ENCODE peak calls at places on chromosomes 13 and 19, in four cellular contexts. R is body of pancreas, V is endothelial cell of umbilical vein, T is A549. A is an unnamed sample.

GRCh38 chr19:32971012-32971595 is 654 bp downstream of the CEP89 start:
- DNase-seq in R (no peak), V (no peak), T (no peak), A (no peak)

GRCh38 chr19:51368366-51369282 is at the start of gene CLDND2:
- DNase-seq in R (no peak), V (no peak), T (no peak), A (no peak)

GRCh38 chr19:38433268-38433733 is at the start of gene RYR1:
- DNase-seq in R (peak; percentile 38), V (no peak), T (peak; percentile 95), A (peak; percentile 40)

GRCh38 chr13:99059498-99060070 is 81.7 kb upstream of the DOCK9 start:
- DNase-seq in R (no peak), V (no peak), T (no peak), A (no peak)

GRCh38 chr13:64417609-64418008 is 2812.5 kb downstream of the PCDH9 start:
- DNase-seq in R (no peak), V (no peak), T (no peak), A (no peak)

GRCh38 chr13:29849731-29850212 is 645 bp downstream of the UBL3 start:
- DNase-seq in R (peak; percentile 79), V (peak; percentile 73), T (peak; percentile 32), A (peak; percentile 69)

GRCh38 chr13:98451676-98452105 is 125.2 kb downstream of the STK24 start:
- DNase-seq in R (peak; percentile 47), V (no peak), T (no peak), A (no peak)

GRCh38 chr13:40662866-40663265 is 3.6 kb downstream of the FOXO1 start:
- DNase-seq in R (no peak), V (peak; percentile 45), T (no peak), A (no peak)

GRCh38 chr13:27403252-27403678 is 21.2 kb upstream of the GTF3A start:
- DNase-seq in R (peak; percentile 29), V (no peak), T (no peak), A (no peak)

GRCh38 chr13:30841161-30841560 is 64.9 kb upstream of the MEDAG start:
- DNase-seq in R (no peak), V (no peak), T (no peak), A (no peak)

GRCh38 chr19:4676955-4677731 is 7.0 kb upstream of the MYDGF start:
- DNase-seq in R (peak; percentile 62), V (peak; percentile 18), T (no peak), A (peak; percentile 34)

GRCh38 chr19:38831142-38831605 is 420 bp downstream of the ECH1 start:
- DNase-seq in R (peak; percentile 87), V (peak; percentile 64), T (peak; percentile 73), A (peak; percentile 84)

GRCh38 chr19:42360787-42361544 is 29.1 kb downstream of the CNFN start:
- DNase-seq in R (no peak), V (no peak), T (no peak), A (no peak)

GRCh38 chr19:29670255-29670654 is 5.0 kb downstream of the PLEKHF1 start:
- DNase-seq in R (no peak), V (no peak), T (no peak), A (no peak)

GRCh38 chr19:35549174-35549788 is 3.9 kb downstream of the TMEM147 start:
- DNase-seq in R (peak; percentile 78), V (peak; percentile 48), T (peak; percentile 96), A (peak; percentile 56)

GRCh38 chr13:24540236-24541126 is 27.9 kb upstream of the PARP4 start:
- DNase-seq in R (no peak), V (peak; percentile 13), T (peak; percentile 10), A (no peak)

GRCh38 chr19:33551676-33552075 is 30.1 kb upstream of the PEPD start:
- DNase-seq in R (no peak), V (no peak), T (no peak), A (no peak)

DNA sequence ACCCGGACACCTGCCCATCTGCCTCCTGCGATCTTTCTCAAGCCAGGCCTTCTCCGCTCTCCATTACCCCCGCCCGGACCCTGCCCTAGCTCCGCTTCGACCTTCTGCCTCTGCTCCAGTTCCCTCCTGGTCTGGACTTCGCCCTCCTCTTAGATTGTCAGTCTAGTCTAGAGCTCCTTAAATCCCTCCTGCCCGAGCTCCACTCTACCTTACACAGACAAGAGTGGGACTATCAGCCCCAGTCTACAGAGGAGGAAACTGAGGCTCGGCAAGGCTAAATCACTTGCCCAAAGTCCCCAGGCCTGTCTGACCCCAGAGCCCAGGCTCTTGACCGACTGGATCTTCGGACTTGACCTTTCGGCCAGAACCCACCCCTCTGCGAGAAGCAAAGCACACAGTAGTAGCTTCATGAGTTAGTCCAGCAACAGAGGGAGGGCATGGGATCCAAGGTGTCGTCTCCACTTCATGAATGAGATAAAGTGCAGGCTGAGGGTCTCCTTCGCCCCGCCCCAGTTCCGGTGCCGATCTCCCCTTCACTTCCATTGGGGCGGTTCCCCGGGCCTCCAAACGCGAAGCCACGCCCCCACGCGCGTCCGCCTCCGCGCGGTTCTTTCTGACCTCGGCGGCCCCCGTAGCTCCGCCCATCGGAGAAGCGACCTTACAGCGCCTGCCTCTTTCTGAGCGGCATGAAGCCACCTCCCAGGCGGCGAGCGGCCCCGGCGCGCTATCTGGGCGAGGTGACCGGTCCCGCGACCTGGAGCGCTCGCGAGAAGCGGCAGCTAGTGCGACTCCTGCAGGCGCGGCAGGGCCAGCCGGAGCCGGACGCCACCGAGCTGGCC is at the start of gene SNAPC2:
- DNase-seq in R (peak; percentile 98), V (peak; percentile 94), T (peak; percentile 60), A (peak; percentile 98)
- TF ChIP-seq POLR2A in R (no peak), V (peak; percentile 68), T (peak; percentile 51), A (peak; percentile 36)

DNA sequence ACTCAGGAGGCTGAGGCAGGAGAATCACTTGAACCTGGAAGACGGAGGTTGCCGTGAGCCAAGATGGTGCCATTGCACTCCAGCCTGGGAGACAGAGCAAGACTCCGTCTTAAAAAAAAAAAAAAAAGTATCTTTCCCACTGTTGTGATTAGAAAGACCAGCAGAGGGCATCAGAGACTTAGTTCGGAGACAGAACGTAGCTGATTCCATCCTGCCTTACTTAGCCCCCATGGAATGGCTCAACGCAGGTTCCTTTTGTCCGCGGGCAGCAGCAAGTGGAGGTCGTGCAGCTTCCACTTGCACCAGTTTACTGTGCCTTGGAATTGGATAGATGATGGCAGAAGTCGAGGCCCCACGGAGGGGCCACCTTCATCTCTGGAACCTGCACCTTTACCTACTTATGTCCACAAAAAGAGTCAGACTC is 8.1 kb downstream of the TIMM29 start:
- DNase-seq in R (peak; percentile 68), V (peak; percentile 86), T (peak; percentile 56), A (peak; percentile 40)
- TF ChIP-seq CTCF in R (peak; percentile 83), V (peak; percentile 49), T (peak; percentile 55), A (peak; percentile 78)

DNA sequence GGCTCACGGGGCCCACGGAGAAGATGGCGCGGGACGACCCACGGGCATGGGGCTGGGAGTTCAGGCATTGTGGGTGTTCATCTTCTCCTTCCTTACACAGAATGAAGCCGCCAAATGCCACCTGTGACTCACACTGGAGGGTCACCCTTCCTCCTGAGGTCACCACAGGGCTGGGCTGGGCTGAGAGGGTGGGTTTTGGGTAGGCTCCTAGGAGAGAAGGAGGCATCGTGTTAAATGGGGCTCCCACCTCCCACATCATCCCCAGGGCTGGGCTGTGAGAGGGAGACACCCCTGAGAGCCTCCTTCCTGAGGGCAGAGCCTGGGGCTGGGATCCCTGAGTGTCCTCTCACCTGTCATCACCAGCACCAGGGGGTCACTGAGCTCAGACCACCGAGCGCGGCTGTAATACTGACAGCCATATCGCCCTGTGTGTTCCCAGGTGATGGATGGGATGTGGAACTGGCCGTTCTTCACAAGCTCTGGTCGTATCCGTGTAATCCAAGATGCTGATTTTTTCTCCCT is 1.4 kb downstream of the LILRB2 start:
- DNase-seq in R (no peak), V (no peak), T (no peak), A (no peak)
- TF ChIP-seq POLR2A in R (no peak), V (no peak), T (no peak), A (no peak)

DNA sequence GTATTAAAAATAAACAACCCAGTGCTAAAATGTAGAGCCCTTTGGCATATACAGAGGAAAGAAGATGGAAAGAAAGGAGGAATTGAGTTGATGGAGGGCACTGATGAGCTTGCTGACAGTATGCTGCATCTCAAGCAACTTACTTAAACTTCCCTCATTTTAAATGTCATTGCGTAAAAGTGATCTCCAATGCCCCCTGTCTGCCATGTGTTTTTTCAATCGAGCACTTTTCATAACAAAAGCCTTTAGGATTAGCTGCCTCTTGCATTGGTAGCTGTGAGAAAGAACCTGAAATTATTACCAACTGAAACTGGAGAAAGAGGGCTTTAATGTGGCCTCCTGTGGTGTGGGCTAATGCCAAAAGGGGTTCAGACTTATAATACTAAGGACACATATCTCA is 541.6 kb downstream of the SUCLA2 start:
- DNase-seq in R (no peak), V (no peak), T (no peak), A (no peak)
- TF ChIP-seq CTCF in R (peak; percentile 27), V (no peak), T (no peak), A (no peak)

DNA sequence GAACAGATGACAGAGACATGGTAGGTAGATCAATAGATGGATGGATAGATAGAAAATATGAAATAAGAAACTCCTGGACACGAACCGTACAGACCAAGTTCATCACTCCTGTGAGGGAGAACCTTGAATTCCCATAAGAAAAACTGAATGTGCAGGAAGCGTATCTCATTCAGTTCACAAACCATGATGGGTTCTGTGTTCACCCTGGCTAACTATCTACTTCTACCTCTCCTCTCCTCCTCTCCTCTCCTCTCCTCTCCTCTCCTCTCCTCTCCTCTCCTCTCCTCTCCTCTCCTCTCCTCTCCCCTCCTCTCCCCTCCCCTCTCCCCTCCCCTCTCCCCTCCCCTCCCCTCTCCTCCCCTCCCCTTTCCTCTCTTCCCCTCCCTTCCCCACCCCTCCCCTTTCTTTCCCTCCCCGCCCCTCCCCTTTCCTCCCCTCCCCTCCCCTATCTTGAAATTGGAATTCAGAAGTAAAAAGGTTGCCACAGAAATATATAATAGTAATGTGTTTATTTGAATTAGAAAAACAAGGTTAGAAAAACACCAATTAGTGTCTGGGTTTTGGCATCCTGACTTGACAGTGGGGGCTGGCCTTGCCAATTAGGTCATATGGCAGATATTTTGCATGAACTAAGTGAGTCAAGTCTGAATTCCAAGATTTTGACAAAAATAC is 75.9 kb downstream of the ANKRD10 start:
- DNase-seq in R (no peak), V (no peak), T (no peak), A (no peak)
- TF ChIP-seq POLR2A in R (no peak), V (no peak), T (no peak), A (no peak)

DNA sequence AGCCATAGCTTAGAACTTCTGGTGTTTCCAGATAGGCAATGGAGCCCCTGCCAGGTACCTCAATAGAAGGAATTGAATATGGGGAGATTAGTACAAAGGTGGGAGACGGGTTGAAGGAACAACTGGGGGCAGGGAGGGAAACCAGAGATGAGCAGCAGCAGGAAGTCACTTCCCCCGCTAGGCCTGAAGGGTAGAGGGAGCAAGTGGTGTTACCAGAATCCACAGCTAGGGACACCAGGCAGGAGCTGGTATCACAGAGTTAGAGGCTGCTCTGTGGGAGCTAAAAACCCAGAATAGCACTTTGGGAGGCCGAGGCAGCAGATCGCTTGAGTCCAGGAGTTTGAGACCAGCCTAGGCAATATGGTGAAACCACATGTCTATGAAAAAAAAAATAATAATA is 15.3 kb upstream of the HNRNPUL1 start:
- DNase-seq in R (no peak), V (no peak), T (no peak), A (no peak)
- TF ChIP-seq CTCF in R (no peak), V (no peak), T (no peak), A (no peak)

GRCh38 chr19:49595006-49595818 is 4.2 kb downstream of the PRR12 start:
- DNase-seq in R (no peak), V (no peak), T (no peak), A (no peak)

GRCh38 chr19:49592486-49593232 is 1.7 kb downstream of the PRR12 start:
- DNase-seq in R (no peak), V (no peak), T (peak; percentile 76), A (no peak)

GRCh38 chr19:49591731-49592485 is 926 bp downstream of the PRR12 start:
- DNase-seq in R (peak; percentile 39), V (peak; percentile 59), T (peak; percentile 84), A (peak; percentile 50)

GRCh38 chr19:49594157-49595005 is 3.4 kb downstream of the PRR12 start:
- DNase-seq in R (no peak), V (no peak), T (no peak), A (no peak)

GRCh38 chr19:49593233-49594113 is 2.5 kb downstream of the PRR12 start:
- DNase-seq in R (peak; percentile 93), V (peak; percentile 94), T (peak; percentile 100), A (peak; percentile 96)
- TF ChIP-seq POLR2A in R (no peak), V (no peak), T (no peak), A (no peak)

A was measured in transverse colon.